ENCODE peak calls at places on chromosome 1, in six cellular contexts. V is choroid plexus epithelial cell, X is hepatocyte, Z is lower leg skin, U is tibial nerve, W is dorsolateral prefrontal cortex. Y is an unnamed sample.

GRCh38 chr1:243505986-243506689 is 250.3 kb downstream of the SDCCAG8 start:
- DNase-seq in V (no peak), W (no peak), X (no peak), U (no peak), Z (no peak), Y (no peak)

GRCh38 chr1:209160230-209160629 is 423.3 kb upstream of the CAMK1G start:
- DNase-seq in Z (no peak), W (no peak), X (peak), U (no peak), V (no peak), Y (no peak)

GRCh38 chr1:12518956-12519707 is 98.9 kb downstream of the DHRS3 start:
- DNase-seq in V (peak), X (peak), U (peak), W (no peak), Z (peak), Y (peak)

GRCh38 chr1:198649598-198650338 is 10.9 kb downstream of the PTPRC start:
- DNase-seq in U (no peak), Z (no peak), X (no peak), W (no peak), V (no peak), Y (no peak)

GRCh38 chr1:187474266-187474665 is 645.5 kb downstream of the PLA2G4A start:
- DNase-seq in V (peak), X (peak), Z (no peak), W (no peak), U (no peak), Y (no peak)

GRCh38 chr1:181643631-181644030 is 160.3 kb downstream of the CACNA1E start:
- DNase-seq in U (no peak), V (no peak), Z (no peak), W (no peak), X (no peak), Y (no peak)

GRCh38 chr1:27536767-27537166 is 46.8 kb upstream of the WASF2 start:
- DNase-seq in V (peak), Z (no peak), W (no peak), X (peak), U (no peak), Y (peak)

GRCh38 chr1:155978973-155979429 is 654 bp upstream of the ARHGEF2 start:
- DNase-seq in U (no peak), W (no peak), X (no peak), Z (no peak), V (no peak), Y (no peak)

GRCh38 chr1:9349331-9349851 is 56.7 kb downstream of the SPSB1 start:
- DNase-seq in X (no peak), V (no peak), Z (no peak), U (no peak), W (no peak), Y (no peak)

GRCh38 chr1:117567435-117567834 is 38.4 kb upstream of the TENT5C start:
- DNase-seq in W (no peak), X (no peak), U (no peak), V (no peak), Z (peak), Y (no peak)

GRCh38 chr1:164712131-164713031 is 153.4 kb downstream of the PBX1 start:
- DNase-seq in X (peak), W (no peak), U (no peak), V (no peak), Z (no peak), Y (peak)

GRCh38 chr1:19859876-19860275 is 22.3 kb upstream of the OTUD3 start:
- DNase-seq in Z (no peak), X (no peak), V (no peak), U (no peak), W (no peak), Y (no peak)

GRCh38 chr1:182080955-182081582 is 19.6 kb upstream of the ZNF648 start:
- DNase-seq in U (no peak), X (peak), W (no peak), Z (no peak), V (peak), Y (no peak)

GRCh38 chr1:39333296-39333695 is 128.8 kb downstream of the MACF1 start:
- DNase-seq in U (no peak), X (peak), Z (no peak), V (peak), W (no peak), Y (no peak)

GRCh38 chr1:31837441-31838158 is 21.8 kb upstream of the SPOCD1 start:
- DNase-seq in V (no peak), U (no peak), X (no peak), W (no peak), Z (no peak), Y (no peak)

GRCh38 chr1:26838474-26839338 is 12.2 kb downstream of the ZDHHC18 start:
- DNase-seq in X (no peak), V (peak), Z (no peak), W (no peak), U (no peak), Y (no peak)

GRCh38 chr1:164622057-164622840 is 63.3 kb downstream of the PBX1 start:
- DNase-seq in U (no peak), V (no peak), X (no peak), Z (no peak), W (no peak), Y (no peak)

GRCh38 chr1:8314346-8315280 is 3.3 kb upstream of the SLC45A1 start:
- DNase-seq in X (peak), V (peak), Z (peak), W (peak), U (peak), Y (peak)

GRCh38 chr1:48776400-48777218 is at the start of gene BEND5:
- DNase-seq in V (no peak), Z (peak), X (peak), W (peak), U (no peak), Y (peak)

GRCh38 chr1:19765623-19766022 is 34.1 kb downstream of the TMCO4 start:
- DNase-seq in X (peak), Z (no peak), V (peak), U (no peak), W (no peak), Y (no peak)

GRCh38 chr1:110190282-110190929 is 19.7 kb upstream of the KCNC4 start:
- DNase-seq in V (no peak), X (no peak), Z (no peak), U (no peak), W (no peak), Y (peak)

GRCh38 chr1:37761416-37762095 is 3.4 kb downstream of the EPHA10 start:
- DNase-seq in Z (no peak), W (no peak), X (no peak), V (no peak), U (no peak), Y (no peak)

GRCh38 chr1:147292635-147293251 is 50.3 kb downstream of the CHD1L start:
- DNase-seq in V (peak), Z (no peak), X (no peak), W (no peak), U (no peak), Y (peak)

GRCh38 chr1:115969509-115969908 is 6.8 kb upstream of the SLC22A15 start:
- DNase-seq in U (no peak), W (no peak), X (no peak), Z (no peak), V (peak), Y (no peak)

GRCh38 chr1:198556969-198557368 is 16.5 kb upstream of the ATP6V1G3 start:
- DNase-seq in U (no peak), W (no peak), Z (peak), X (no peak), V (no peak), Y (peak)

GRCh38 chr1:64440423-64440822 is 29.5 kb upstream of the CACHD1 start:
- DNase-seq in U (no peak), W (no peak), V (no peak), Z (no peak), X (no peak), Y (no peak)

GRCh38 chr1:113811353-113811887 is 856 bp downstream of the RSBN1 start:
- DNase-seq in X (peak), W (no peak), V (peak), U (no peak), Z (peak), Y (peak)

GRCh38 chr1:9542425-9542824 is 3.2 kb downstream of the SLC25A33 start:
- DNase-seq in W (no peak), Z (no peak), X (peak), V (peak), U (no peak), Y (no peak)

GRCh38 chr1:206907304-206907991 is 10.2 kb downstream of the IL24 start:
- DNase-seq in X (peak), U (no peak), Z (no peak), W (no peak), V (no peak), Y (peak)

GRCh38 chr1:62082456-62083363 is 111.9 kb upstream of the L1TD1 start:
- DNase-seq in X (peak), Z (no peak), W (no peak), U (peak), V (peak), Y (no peak)

GRCh38 chr1:184982002-184982954 is 8.0 kb upstream of the NIBAN1 start:
- DNase-seq in V (peak), X (peak), Z (peak), W (peak), U (peak), Y (peak)
- TF ChIP-seq CTCF in V (peak), X (peak), Z (no peak), W (peak), U (peak), Y (peak)

DNA sequence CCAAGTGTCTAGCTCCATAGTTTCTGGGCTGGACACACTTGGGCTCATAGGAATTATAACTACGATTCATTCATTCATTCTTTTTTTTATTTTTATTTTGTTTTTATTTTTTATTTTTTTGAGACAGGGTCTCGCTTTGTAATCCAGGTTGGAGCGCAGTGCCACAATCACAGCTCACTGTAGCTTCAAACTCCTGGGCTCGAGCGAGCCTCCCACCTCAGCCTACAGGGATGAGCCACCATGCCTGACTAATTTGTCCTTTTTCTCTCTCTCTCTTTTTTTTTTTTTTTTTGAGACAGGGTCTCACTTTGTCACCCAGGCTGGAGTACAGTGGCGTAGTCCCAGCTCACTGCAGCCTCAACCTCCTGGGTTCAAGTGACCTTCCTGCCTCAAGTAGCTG is 42.3 kb downstream of the KCNAB2 start:
- DNase-seq in X (no peak), Z (no peak), V (no peak), W (no peak), U (no peak), Y (no peak)
- H3K4me3 ChIP-seq in X (no peak), Z (no peak), V (no peak), W (no peak), U (no peak), Y (no peak)

GRCh38 chr1:54360165-54361005 is 45.8 kb downstream of the SSBP3 start:
- DNase-seq in U (no peak), W (no peak), X (no peak), V (no peak), Z (no peak), Y (no peak)

GRCh38 chr1:54361342-54361741 is 44.9 kb downstream of the SSBP3 start:
- DNase-seq in V (no peak), W (no peak), X (no peak), U (no peak), Z (no peak), Y (no peak)

GRCh38 chr1:54358503-54359168 is 47.6 kb downstream of the SSBP3 start:
- DNase-seq in Z (no peak), W (no peak), V (no peak), U (no peak), X (no peak), Y (no peak)

GRCh38 chr1:54357967-54358366 is 48.2 kb downstream of the SSBP3 start:
- DNase-seq in V (no peak), X (no peak), Z (no peak), U (no peak), W (no peak), Y (no peak)

DNA sequence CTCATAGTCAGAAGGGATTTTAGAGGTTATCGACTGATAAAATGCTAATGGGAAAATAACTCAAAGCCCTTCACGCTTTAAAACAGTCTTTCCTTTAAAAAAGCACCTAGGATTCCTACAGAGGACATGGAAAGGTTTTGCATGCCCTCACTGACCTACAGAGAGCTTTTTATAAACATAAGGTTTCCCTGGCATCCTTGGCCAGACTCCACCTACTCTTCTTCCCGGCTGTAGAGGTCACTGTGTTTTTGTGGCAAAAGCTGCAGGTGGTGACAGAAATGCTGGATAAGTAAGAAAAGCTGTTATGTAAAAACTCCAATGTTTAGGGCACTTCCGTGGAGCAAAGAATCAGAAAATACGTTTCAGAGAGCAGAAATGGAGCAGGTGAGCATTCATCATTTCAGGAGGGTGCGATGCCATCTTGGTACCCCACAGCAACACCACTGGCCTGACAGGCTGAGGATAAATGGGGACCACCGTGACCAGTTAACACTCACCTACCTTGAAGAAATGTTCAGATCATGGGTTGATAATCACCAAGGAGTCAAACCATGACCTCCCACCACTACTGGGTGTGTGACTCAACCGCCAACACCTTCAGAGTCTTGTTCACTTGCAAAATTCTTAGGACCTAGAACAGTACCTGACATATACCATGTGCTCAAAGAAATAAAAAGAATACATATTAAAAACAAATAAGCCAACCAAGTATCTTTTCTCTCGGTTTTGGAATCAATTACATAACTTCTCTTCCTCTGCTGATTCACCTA is 46.6 kb downstream of the SSBP3 start:
- DNase-seq in W (no peak), V (no peak), X (no peak), U (no peak), Z (no peak), Y (no peak)
- TF ChIP-seq CTCF in W (no peak), V (no peak), X (no peak), U (no peak), Z (no peak), Y (no peak)

GRCh38 chr1:239388578-239388977 is 2.2 kb downstream of the CHRM3 start:
- DNase-seq in X (no peak), U (no peak), Z (no peak), V (no peak), W (no peak), Y (no peak)
- H3K4me3 ChIP-seq in X (peak), U (no peak), Z (no peak), V (no peak), W (peak), Y (no peak)

GRCh38 chr1:231091853-231092301 is 51.8 kb upstream of the FAM89A start:
- DNase-seq in U (no peak), Z (no peak), W (no peak), V (peak), X (peak), Y (no peak)
- TF ChIP-seq CTCF in U (no peak), Z (no peak), W (peak), V (peak), X (peak), Y (no peak)